ENCODE peak calls at places on chromosome 1, in five cellular contexts. One of them, this sample, is unnamed.

GRCh38 chr1:152107984-152108898 is 7.0 kb downstream of the TCHH start:
- DNase-seq in adrenal gland: no peak
- DNase-seq in IMR-90: peak; percentile 46
- DNase-seq in sigmoid colon: no peak
- DNase-seq in heart left ventricle: peak; percentile 54
- DNase-seq in this sample: no peak

GRCh38 chr1:30818568-30819243 is 61.1 kb upstream of the LAPTM5 start:
- DNase-seq in sigmoid colon: no peak
- DNase-seq in IMR-90: peak; percentile 29
- DNase-seq in heart left ventricle: no peak
- DNase-seq in adrenal gland: no peak
- DNase-seq in this sample: no peak

GRCh38 chr1:221841983-221842335 is 100.1 kb upstream of the DUSP10 start:
- DNase-seq in sigmoid colon: no peak
- DNase-seq in heart left ventricle: no peak
- DNase-seq in adrenal gland: no peak
- DNase-seq in IMR-90: no peak
- DNase-seq in this sample: no peak

GRCh38 chr1:105087496-105087895 is 1337.8 kb downstream of the AMY1C start:
- DNase-seq in sigmoid colon: no peak
- DNase-seq in IMR-90: no peak
- DNase-seq in adrenal gland: no peak
- DNase-seq in heart left ventricle: no peak
- DNase-seq in this sample: no peak

GRCh38 chr1:85088408-85088784 is 40.1 kb upstream of the MCOLN3 start:
- DNase-seq in adrenal gland: no peak
- DNase-seq in heart left ventricle: no peak
- DNase-seq in sigmoid colon: no peak
- DNase-seq in IMR-90: no peak
- DNase-seq in this sample: no peak

GRCh38 chr1:221961532-221962292 is 219.8 kb upstream of the DUSP10 start:
- DNase-seq in adrenal gland: peak; percentile 30
- DNase-seq in IMR-90: peak; percentile 61
- DNase-seq in heart left ventricle: no peak
- DNase-seq in sigmoid colon: no peak
- DNase-seq in this sample: no peak

GRCh38 chr1:40844079-40844478 is 18.1 kb downstream of the CITED4 start:
- DNase-seq in sigmoid colon: no peak
- DNase-seq in adrenal gland: no peak
- DNase-seq in heart left ventricle: no peak
- DNase-seq in IMR-90: no peak
- DNase-seq in this sample: no peak

GRCh38 chr1:8218351-8219092 is 99.4 kb upstream of the SLC45A1 start:
- DNase-seq in IMR-90: peak; percentile 65
- DNase-seq in sigmoid colon: no peak
- DNase-seq in heart left ventricle: no peak
- DNase-seq in adrenal gland: no peak
- DNase-seq in this sample: peak; percentile 48

GRCh38 chr1:12407050-12407961 is 177.5 kb downstream of the VPS13D start:
- DNase-seq in sigmoid colon: no peak
- DNase-seq in heart left ventricle: peak; percentile 32
- DNase-seq in adrenal gland: no peak
- DNase-seq in IMR-90: peak; percentile 84
- DNase-seq in this sample: no peak

GRCh38 chr1:93964777-93965200 is 55.6 kb upstream of the GCLM start:
- DNase-seq in adrenal gland: no peak
- DNase-seq in heart left ventricle: no peak
- DNase-seq in sigmoid colon: no peak
- DNase-seq in IMR-90: peak; percentile 69
- DNase-seq in this sample: no peak

GRCh38 chr1:156869455-156869854 is 8.8 kb downstream of the NTRK1 start:
- DNase-seq in sigmoid colon: no peak
- DNase-seq in heart left ventricle: no peak
- DNase-seq in adrenal gland: no peak
- DNase-seq in IMR-90: no peak
- DNase-seq in this sample: no peak

GRCh38 chr1:224434447-224435317 is at the start of gene WDR26:
- DNase-seq in IMR-90: peak; percentile 80
- DNase-seq in adrenal gland: peak; percentile 84
- DNase-seq in sigmoid colon: peak; percentile 90
- DNase-seq in heart left ventricle: peak; percentile 86
- DNase-seq in this sample: peak; percentile 95
- TF ChIP-seq POLR2A in IMR-90: peak; percentile 90
- TF ChIP-seq POLR2A in adrenal gland: peak; percentile 75
- TF ChIP-seq POLR2A in sigmoid colon: peak; percentile 24
- TF ChIP-seq POLR2A in heart left ventricle: no peak
- TF ChIP-seq POLR2A in this sample: no peak

DNA sequence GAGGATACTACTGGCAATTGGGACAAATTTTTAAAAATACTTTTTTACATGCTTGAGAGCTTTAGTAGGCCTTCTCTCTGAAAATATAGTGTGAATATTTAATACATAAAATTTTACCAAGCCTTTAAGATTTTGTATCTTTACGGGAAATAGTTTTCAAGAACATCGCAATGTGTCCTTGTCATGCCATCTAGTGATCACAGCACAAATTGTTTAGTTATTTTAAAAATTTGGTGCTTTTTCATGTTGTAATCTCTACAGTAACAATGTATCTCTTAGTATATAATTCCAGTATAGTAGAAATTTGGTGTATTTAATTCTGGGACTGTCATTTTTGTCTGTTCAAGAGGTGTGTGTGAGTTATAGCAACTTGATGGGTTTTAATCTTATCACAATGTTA is 6.7 kb downstream of the CDC7 start:
- DNase-seq in sigmoid colon: no peak
- DNase-seq in IMR-90: no peak
- DNase-seq in heart left ventricle: no peak
- DNase-seq in adrenal gland: no peak
- DNase-seq in this sample: no peak
- TF ChIP-seq CTCF in sigmoid colon: no peak
- TF ChIP-seq CTCF in IMR-90: no peak
- TF ChIP-seq CTCF in heart left ventricle: peak; percentile 28
- TF ChIP-seq CTCF in adrenal gland: peak; percentile 33
- TF ChIP-seq CTCF in this sample: no peak

DNA sequence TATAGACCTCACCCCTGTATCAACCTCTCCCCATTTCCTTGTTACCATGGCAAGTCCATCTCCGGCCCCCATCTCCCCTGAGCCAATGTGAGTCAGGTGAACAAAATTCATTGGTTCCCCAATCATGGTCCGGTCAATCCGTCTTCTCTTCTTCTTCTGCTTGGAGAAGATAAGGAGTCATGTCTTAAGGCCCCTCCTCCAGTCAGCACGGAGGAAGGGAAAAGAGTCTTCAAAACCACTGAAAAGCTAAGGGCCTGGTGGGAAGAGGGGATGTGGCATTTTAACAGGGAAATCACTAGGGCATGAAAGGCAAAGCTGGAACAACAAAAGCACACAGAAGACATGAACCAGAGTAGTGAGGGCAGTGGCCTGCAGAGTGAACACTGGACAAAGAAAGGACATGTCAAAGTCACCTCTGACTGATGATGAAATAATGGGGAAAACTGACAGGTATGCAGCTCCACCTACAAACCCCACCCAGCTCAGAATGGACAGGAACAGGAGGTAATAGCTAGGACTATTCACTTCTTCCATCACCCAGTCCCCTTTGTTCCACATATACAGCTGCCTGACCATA is 4.4 kb downstream of the CDC42SE1 start:
- DNase-seq in adrenal gland: no peak
- DNase-seq in sigmoid colon: no peak
- DNase-seq in heart left ventricle: no peak
- DNase-seq in IMR-90: no peak
- DNase-seq in this sample: no peak
- H3K4me3 ChIP-seq in adrenal gland: no peak overlapping the region
- H3K4me3 ChIP-seq in sigmoid colon: no peak overlapping the region
- H3K4me3 ChIP-seq in heart left ventricle: no peak overlapping the region
- H3K4me3 ChIP-seq in IMR-90: no peak overlapping the region
- H3K4me3 ChIP-seq in this sample: no peak overlapping the region

DNA sequence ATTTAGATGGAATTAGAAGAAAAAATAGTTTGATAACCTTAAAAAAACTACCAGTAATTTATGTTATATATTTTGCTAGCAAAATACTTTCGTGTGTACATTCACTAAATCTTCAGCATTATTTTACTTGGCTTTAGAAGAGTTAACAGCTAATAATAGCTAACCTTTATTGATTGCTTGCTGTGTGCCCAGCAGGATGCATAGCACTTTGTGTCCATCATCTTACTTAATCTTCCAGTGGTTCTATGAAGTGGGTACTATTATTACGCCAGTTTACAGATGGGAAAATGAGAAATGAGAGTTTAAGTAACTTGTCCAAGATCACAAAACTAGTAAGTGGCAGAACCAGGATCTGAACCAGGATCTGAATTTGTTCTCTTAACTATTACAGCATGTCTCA is 41.7 kb upstream of the GPR25 start:
- DNase-seq in IMR-90: no peak
- DNase-seq in sigmoid colon: no peak
- DNase-seq in adrenal gland: no peak
- DNase-seq in heart left ventricle: no peak
- DNase-seq in this sample: no peak
- TF ChIP-seq POLR2A in IMR-90: no peak
- TF ChIP-seq POLR2A in sigmoid colon: no peak
- TF ChIP-seq POLR2A in adrenal gland: no peak
- TF ChIP-seq POLR2A in heart left ventricle: no peak
- TF ChIP-seq POLR2A in this sample: no peak

This sample was measured in lower leg skin.